ENCODE peak calls at places on chromosome 3, in nine cellular contexts. One of them, this sample, is unnamed.

GRCh38 chr3:192687488-192688152 is 39.7 kb downstream of the FGF12 start:
- DNase-seq in fibroblast of the aortic adventitia: no peak
- DNase-seq in CD4-positive, CD25-positive, alpha-beta regulatory T cell: no peak
- DNase-seq in DMS153: no peak
- DNase-seq in activated CD8-positive, alpha-beta memory T cell treated with anti-CD3 and anti-CD28 coated beads, Interleukin-2, amount 50 U/mL, for 48 hours: no peak
- DNase-seq in Panc1: no peak
- DNase-seq in cardiac fibroblast: no peak
- DNase-seq in myocyte: no peak
- DNase-seq in NCI-H774: no peak
- DNase-seq in this sample: no peak

GRCh38 chr3:124275421-124275820 is 283.5 kb upstream of the ROPN1 start:
- DNase-seq in activated CD8-positive, alpha-beta memory T cell treated with anti-CD3 and anti-CD28 coated beads, Interleukin-2, amount 50 U/mL, for 48 hours: no peak
- DNase-seq in CD4-positive, CD25-positive, alpha-beta regulatory T cell: no peak
- DNase-seq in fibroblast of the aortic adventitia: no peak
- DNase-seq in myocyte: no peak
- DNase-seq in cardiac fibroblast: peak
- DNase-seq in NCI-H774: no peak
- DNase-seq in DMS153: no peak
- DNase-seq in Panc1: no peak
- DNase-seq in this sample: no peak

GRCh38 chr3:119913021-119913420 is 131.1 kb downstream of the NR1I2 start:
- DNase-seq in cardiac fibroblast: peak
- DNase-seq in Panc1: no peak
- DNase-seq in activated CD8-positive, alpha-beta memory T cell treated with anti-CD3 and anti-CD28 coated beads, Interleukin-2, amount 50 U/mL, for 48 hours: no peak
- DNase-seq in NCI-H774: no peak
- DNase-seq in DMS153: no peak
- DNase-seq in CD4-positive, CD25-positive, alpha-beta regulatory T cell: no peak
- DNase-seq in fibroblast of the aortic adventitia: no peak
- DNase-seq in myocyte: no peak
- DNase-seq in this sample: no peak

GRCh38 chr3:110343945-110344344 is 727.7 kb upstream of the NECTIN3 start:
- DNase-seq in DMS153: no peak
- DNase-seq in CD4-positive, CD25-positive, alpha-beta regulatory T cell: no peak
- DNase-seq in NCI-H774: no peak
- DNase-seq in cardiac fibroblast: peak
- DNase-seq in activated CD8-positive, alpha-beta memory T cell treated with anti-CD3 and anti-CD28 coated beads, Interleukin-2, amount 50 U/mL, for 48 hours: no peak
- DNase-seq in Panc1: no peak
- DNase-seq in myocyte: peak
- DNase-seq in fibroblast of the aortic adventitia: no peak
- DNase-seq in this sample: no peak

GRCh38 chr3:194326192-194327029 is 24.7 kb downstream of the CPN2 start:
- DNase-seq in activated CD8-positive, alpha-beta memory T cell treated with anti-CD3 and anti-CD28 coated beads, Interleukin-2, amount 50 U/mL, for 48 hours: no peak
- DNase-seq in NCI-H774: no peak
- DNase-seq in Panc1: no peak
- DNase-seq in DMS153: no peak
- DNase-seq in CD4-positive, CD25-positive, alpha-beta regulatory T cell: no peak
- DNase-seq in myocyte: peak
- DNase-seq in cardiac fibroblast: peak
- DNase-seq in fibroblast of the aortic adventitia: peak
- DNase-seq in this sample: no peak

GRCh38 chr3:141878812-141879211 is 2.4 kb downstream of the ATP1B3 start:
- DNase-seq in Panc1: no peak
- DNase-seq in cardiac fibroblast: peak
- DNase-seq in CD4-positive, CD25-positive, alpha-beta regulatory T cell: no peak
- DNase-seq in myocyte: no peak
- DNase-seq in activated CD8-positive, alpha-beta memory T cell treated with anti-CD3 and anti-CD28 coated beads, Interleukin-2, amount 50 U/mL, for 48 hours: no peak
- DNase-seq in NCI-H774: no peak
- DNase-seq in fibroblast of the aortic adventitia: peak
- DNase-seq in DMS153: no peak
- DNase-seq in this sample: no peak

GRCh38 chr3:42022355-42022754 is 60.5 kb upstream of the ULK4 start:
- DNase-seq in NCI-H774: no peak
- DNase-seq in fibroblast of the aortic adventitia: no peak
- DNase-seq in Panc1: no peak
- DNase-seq in myocyte: peak
- DNase-seq in activated CD8-positive, alpha-beta memory T cell treated with anti-CD3 and anti-CD28 coated beads, Interleukin-2, amount 50 U/mL, for 48 hours: no peak
- DNase-seq in DMS153: no peak
- DNase-seq in CD4-positive, CD25-positive, alpha-beta regulatory T cell: no peak
- DNase-seq in cardiac fibroblast: no peak
- DNase-seq in this sample: no peak

GRCh38 chr3:37892917-37893595 is 31.4 kb downstream of the CTDSPL start:
- DNase-seq in DMS153: no peak
- DNase-seq in NCI-H774: no peak
- DNase-seq in myocyte: peak
- DNase-seq in Panc1: no peak
- DNase-seq in activated CD8-positive, alpha-beta memory T cell treated with anti-CD3 and anti-CD28 coated beads, Interleukin-2, amount 50 U/mL, for 48 hours: no peak
- DNase-seq in CD4-positive, CD25-positive, alpha-beta regulatory T cell: no peak
- DNase-seq in cardiac fibroblast: peak
- DNase-seq in fibroblast of the aortic adventitia: peak
- DNase-seq in this sample: no peak

GRCh38 chr3:23567917-23568316 is 237.8 kb upstream of the UBE2E1 start:
- DNase-seq in activated CD8-positive, alpha-beta memory T cell treated with anti-CD3 and anti-CD28 coated beads, Interleukin-2, amount 50 U/mL, for 48 hours: no peak
- DNase-seq in fibroblast of the aortic adventitia: peak
- DNase-seq in CD4-positive, CD25-positive, alpha-beta regulatory T cell: no peak
- DNase-seq in cardiac fibroblast: peak
- DNase-seq in NCI-H774: no peak
- DNase-seq in myocyte: peak
- DNase-seq in Panc1: no peak
- DNase-seq in DMS153: no peak
- DNase-seq in this sample: no peak

GRCh38 chr3:39637807-39638206 is 170.3 kb downstream of the MOBP start:
- DNase-seq in myocyte: peak
- DNase-seq in CD4-positive, CD25-positive, alpha-beta regulatory T cell: no peak
- DNase-seq in Panc1: no peak
- DNase-seq in fibroblast of the aortic adventitia: peak
- DNase-seq in cardiac fibroblast: peak
- DNase-seq in activated CD8-positive, alpha-beta memory T cell treated with anti-CD3 and anti-CD28 coated beads, Interleukin-2, amount 50 U/mL, for 48 hours: no peak
- DNase-seq in NCI-H774: no peak
- DNase-seq in DMS153: no peak
- DNase-seq in this sample: no peak

GRCh38 chr3:108088697-108089096 is 2.1 kb downstream of the CD47 start:
- DNase-seq in cardiac fibroblast: peak
- DNase-seq in CD4-positive, CD25-positive, alpha-beta regulatory T cell: no peak
- DNase-seq in activated CD8-positive, alpha-beta memory T cell treated with anti-CD3 and anti-CD28 coated beads, Interleukin-2, amount 50 U/mL, for 48 hours: no peak
- DNase-seq in Panc1: no peak
- DNase-seq in DMS153: no peak
- DNase-seq in fibroblast of the aortic adventitia: peak
- DNase-seq in NCI-H774: no peak
- DNase-seq in myocyte: no peak
- DNase-seq in this sample: no peak

GRCh38 chr3:58334013-58334321 is 1.3 kb downstream of the PXK start:
- DNase-seq in myocyte: no peak
- DNase-seq in cardiac fibroblast: no peak
- DNase-seq in NCI-H774: no peak
- DNase-seq in fibroblast of the aortic adventitia: no peak
- DNase-seq in CD4-positive, CD25-positive, alpha-beta regulatory T cell: no peak
- DNase-seq in DMS153: no peak
- DNase-seq in activated CD8-positive, alpha-beta memory T cell treated with anti-CD3 and anti-CD28 coated beads, Interleukin-2, amount 50 U/mL, for 48 hours: no peak
- DNase-seq in Panc1: no peak
- DNase-seq in this sample: no peak

GRCh38 chr3:46845397-46845859 is 17.8 kb downstream of the MYL3 start:
- DNase-seq in myocyte: peak
- DNase-seq in fibroblast of the aortic adventitia: peak
- DNase-seq in Panc1: no peak
- DNase-seq in activated CD8-positive, alpha-beta memory T cell treated with anti-CD3 and anti-CD28 coated beads, Interleukin-2, amount 50 U/mL, for 48 hours: no peak
- DNase-seq in CD4-positive, CD25-positive, alpha-beta regulatory T cell: no peak
- DNase-seq in cardiac fibroblast: peak
- DNase-seq in DMS153: no peak
- DNase-seq in NCI-H774: no peak
- DNase-seq in this sample: no peak

GRCh38 chr3:25433106-25433505 is 5.0 kb downstream of the RARB start:
- DNase-seq in Panc1: no peak
- DNase-seq in myocyte: no peak
- DNase-seq in fibroblast of the aortic adventitia: no peak
- DNase-seq in CD4-positive, CD25-positive, alpha-beta regulatory T cell: no peak
- DNase-seq in NCI-H774: no peak
- DNase-seq in cardiac fibroblast: no peak
- DNase-seq in activated CD8-positive, alpha-beta memory T cell treated with anti-CD3 and anti-CD28 coated beads, Interleukin-2, amount 50 U/mL, for 48 hours: no peak
- DNase-seq in DMS153: no peak
- DNase-seq in this sample: no peak

GRCh38 chr3:132783152-132783551 is 60.9 kb upstream of the NPHP3 start:
- DNase-seq in Panc1: no peak
- DNase-seq in cardiac fibroblast: peak
- DNase-seq in myocyte: peak
- DNase-seq in DMS153: no peak
- DNase-seq in fibroblast of the aortic adventitia: peak
- DNase-seq in NCI-H774: no peak
- DNase-seq in activated CD8-positive, alpha-beta memory T cell treated with anti-CD3 and anti-CD28 coated beads, Interleukin-2, amount 50 U/mL, for 48 hours: no peak
- DNase-seq in CD4-positive, CD25-positive, alpha-beta regulatory T cell: no peak
- DNase-seq in this sample: no peak

GRCh38 chr3:168424059-168424765 is 328.5 kb upstream of the GOLIM4 start:
- DNase-seq in CD4-positive, CD25-positive, alpha-beta regulatory T cell: no peak
- DNase-seq in fibroblast of the aortic adventitia: peak
- DNase-seq in Panc1: no peak
- DNase-seq in cardiac fibroblast: peak
- DNase-seq in NCI-H774: no peak
- DNase-seq in myocyte: no peak
- DNase-seq in activated CD8-positive, alpha-beta memory T cell treated with anti-CD3 and anti-CD28 coated beads, Interleukin-2, amount 50 U/mL, for 48 hours: no peak
- DNase-seq in DMS153: no peak
- DNase-seq in this sample: no peak

GRCh38 chr3:27508421-27508820 is 24.2 kb upstream of the SLC4A7 start:
- DNase-seq in myocyte: no peak
- DNase-seq in cardiac fibroblast: peak
- DNase-seq in CD4-positive, CD25-positive, alpha-beta regulatory T cell: no peak
- DNase-seq in NCI-H774: no peak
- DNase-seq in activated CD8-positive, alpha-beta memory T cell treated with anti-CD3 and anti-CD28 coated beads, Interleukin-2, amount 50 U/mL, for 48 hours: no peak
- DNase-seq in Panc1: no peak
- DNase-seq in DMS153: no peak
- DNase-seq in fibroblast of the aortic adventitia: no peak
- DNase-seq in this sample: no peak

GRCh38 chr3:156892701-156893100 is 66.5 kb downstream of the LEKR1 start:
- DNase-seq in NCI-H774: no peak
- DNase-seq in Panc1: no peak
- DNase-seq in CD4-positive, CD25-positive, alpha-beta regulatory T cell: no peak
- DNase-seq in cardiac fibroblast: peak
- DNase-seq in myocyte: no peak
- DNase-seq in fibroblast of the aortic adventitia: peak
- DNase-seq in activated CD8-positive, alpha-beta memory T cell treated with anti-CD3 and anti-CD28 coated beads, Interleukin-2, amount 50 U/mL, for 48 hours: no peak
- DNase-seq in DMS153: no peak
- DNase-seq in this sample: no peak

GRCh38 chr3:141083831-141084624 is 32.9 kb downstream of the SPSB4 start:
- DNase-seq in myocyte: peak
- DNase-seq in fibroblast of the aortic adventitia: no peak
- DNase-seq in Panc1: no peak
- DNase-seq in cardiac fibroblast: no peak
- DNase-seq in CD4-positive, CD25-positive, alpha-beta regulatory T cell: no peak
- DNase-seq in DMS153: no peak
- DNase-seq in NCI-H774: no peak
- DNase-seq in activated CD8-positive, alpha-beta memory T cell treated with anti-CD3 and anti-CD28 coated beads, Interleukin-2, amount 50 U/mL, for 48 hours: no peak
- DNase-seq in this sample: no peak

This sample was measured in type B pancreatic cell.